ENCODE peak calls at places on chromosomes 4 and X, in nine cellular contexts. Q is AG08396; G is cardiac fibroblast; X is HS-27A; I is CD4-positive, alpha-beta T cell; J is stimulated activated CD4-positive, alpha-beta T cell treated with anti-CD3 and anti-CD28 coated beads, TNF-alpha, amount 100 ng/mL, for 4 hours; R is aorta; T is OCI-LY7; C is AG09309. W is an unnamed sample.

GRCh38 chr4:43047044-43047443 is 154.5 kb downstream of the GRXCR1 start:
- DNase-seq in R (no peak), T (no peak), Q (no peak), G (no peak), C (no peak), X (no peak), I (no peak), J (no peak), W (no peak)

GRCh38 chrX:5586726-5587125 is 641.9 kb downstream of the NLGN4X start:
- DNase-seq in I (no peak), R (no peak), C (no peak), X (no peak), J (no peak), T (no peak), G (no peak), Q (no peak), W (no peak)

GRCh38 chr4:87525636-87526035 is 3.5 kb downstream of the SPARCL1 start:
- DNase-seq in J (no peak), C (no peak), T (no peak), I (no peak), X (no peak), G (peak), R (no peak), Q (no peak), W (no peak)

GRCh38 chr4:28075557-28075956 is 1214.9 kb downstream of the STIM2 start:
- DNase-seq in Q (no peak), J (no peak), X (no peak), G (no peak), I (no peak), R (no peak), T (no peak), C (peak), W (no peak)

GRCh38 chrX:130688360-130688759 is 214.6 kb downstream of the ENOX2 start:
- DNase-seq in Q (no peak), I (no peak), J (no peak), R (no peak), X (no peak), C (no peak), G (no peak), T (no peak), W (no peak)

GRCh38 chrX:112078606-112079005 is 4.0 kb downstream of the TRPC5 start:
- DNase-seq in Q (no peak), J (no peak), X (no peak), G (no peak), I (no peak), C (no peak), T (no peak), R (no peak), W (no peak)

GRCh38 chr4:168637872-168638756 is 141.3 kb downstream of the PALLD start:
- DNase-seq in C (no peak), G (peak), X (no peak), R (no peak), Q (peak), J (no peak), T (no peak), I (no peak), W (no peak)

GRCh38 chr4:177356191-177356590 is 46.5 kb downstream of the NEIL3 start:
- DNase-seq in Q (no peak), G (no peak), X (no peak), R (no peak), J (no peak), C (no peak), I (no peak), T (no peak), W (no peak)

GRCh38 chr4:143421609-143422008 is 84.9 kb downstream of the GAB1 start:
- DNase-seq in T (no peak), R (no peak), I (no peak), G (no peak), X (no peak), Q (no peak), C (no peak), J (no peak), W (no peak)

GRCh38 chrX:97252111-97252510 is 368.4 kb downstream of the RPA4 start:
- DNase-seq in J (no peak), R (no peak), X (no peak), Q (no peak), I (no peak), T (no peak), G (no peak), C (no peak), W (no peak)

GRCh38 chr4:98648602-98649001 is 9.8 kb downstream of the TSPAN5 start:
- DNase-seq in J (no peak), Q (no peak), R (no peak), I (no peak), X (no peak), G (peak), C (no peak), T (no peak), W (no peak)

GRCh38 chr4:19748470-19748869 is 503.2 kb upstream of the SLIT2 start:
- DNase-seq in J (no peak), C (peak), T (no peak), Q (peak), G (peak), X (no peak), R (no peak), I (no peak), W (no peak)

GRCh38 chrX:3585719-3586118 is 127.7 kb downstream of the PRKX start:
- DNase-seq in T (no peak), I (no peak), X (no peak), R (no peak), J (no peak), G (no peak), C (no peak), Q (no peak), W (no peak)

GRCh38 chrX:34426334-34426733 is 230.8 kb downstream of the TMEM47 start:
- DNase-seq in G (peak), R (no peak), C (no peak), T (no peak), X (no peak), J (no peak), I (no peak), Q (no peak), W (no peak)

GRCh38 chr4:5933996-5934831 is 41.3 kb upstream of the CRMP1 start:
- DNase-seq in I (no peak), R (no peak), T (no peak), C (no peak), Q (no peak), G (no peak), X (no peak), J (no peak), W (no peak)

GRCh38 chrX:149871940-149872339 is 9.0 kb upstream of the MAGEA8 start:
- DNase-seq in T (peak), J (peak), G (peak), X (no peak), R (no peak), C (no peak), Q (no peak), I (peak), W (no peak)

GRCh38 chrX:71976753-71977152 is 66.1 kb downstream of the NHSL2 start:
- DNase-seq in I (no peak), C (no peak), Q (no peak), X (no peak), G (peak), R (no peak), J (no peak), T (no peak), W (no peak)

GRCh38 chr4:159319027-159319426 is 216.1 kb downstream of the RAPGEF2 start:
- DNase-seq in T (no peak), I (no peak), R (no peak), J (no peak), C (no peak), G (no peak), Q (no peak), X (no peak), W (no peak)

GRCh38 chr4:162497564-162498167 is 333.9 kb upstream of the FSTL5 start:
- DNase-seq in J (no peak), G (peak), X (no peak), T (peak), I (no peak), Q (peak), R (no peak), C (peak), W (no peak)

GRCh38 chr4:124806403-124806802 is 93.9 kb upstream of the ANKRD50 start:
- DNase-seq in I (no peak), R (no peak), Q (no peak), G (no peak), J (no peak), C (no peak), X (no peak), T (no peak), W (peak)

GRCh38 chr4:106418444-106418843 is 49.9 kb upstream of the GIMD1 start:
- DNase-seq in C (no peak), I (no peak), G (no peak), T (no peak), Q (no peak), X (no peak), R (no peak), J (no peak), W (no peak)

GRCh38 chrX:45479196-45479834 is 278.6 kb upstream of the DIPK2B start:
- DNase-seq in G (peak), R (no peak), J (no peak), I (no peak), X (peak), C (peak), Q (peak), T (no peak), W (peak)

GRCh38 chrX:48540015-48540350 is 469 bp downstream of the TBC1D25 start:
- DNase-seq in J (peak), X (no peak), T (no peak), R (no peak), Q (peak), G (peak), I (peak), C (no peak), W (no peak)

GRCh38 chr4:121054373-121054772 is 18.0 kb downstream of the NDNF start:
- DNase-seq in T (no peak), C (no peak), Q (no peak), R (no peak), G (no peak), J (no peak), X (no peak), I (no peak), W (no peak)

GRCh38 chrX:16917120-16917519 is 29.3 kb upstream of the REPS2 start:
- DNase-seq in Q (no peak), G (no peak), R (no peak), X (no peak), C (no peak), J (no peak), I (no peak), T (no peak), W (no peak)

GRCh38 chr4:79983431-79983830 is 89.6 kb downstream of the ANTXR2 start:
- DNase-seq in C (no peak), X (no peak), G (no peak), I (no peak), R (no peak), J (no peak), T (no peak), Q (no peak), W (no peak)

GRCh38 chr4:140567722-140568121 is 1.0 kb downstream of the UCP1 start:
- DNase-seq in G (peak), T (no peak), R (no peak), C (no peak), I (no peak), X (no peak), J (no peak), Q (no peak), W (no peak)

GRCh38 chr4:158051401-158052235 is 121.2 kb downstream of the GASK1B start:
- DNase-seq in I (no peak), G (peak), Q (peak), C (peak), J (no peak), R (no peak), X (peak), T (no peak), W (peak)

GRCh38 chrX:20514358-20514757 is 247.6 kb upstream of the RPS6KA3 start:
- DNase-seq in T (no peak), J (no peak), G (peak), Q (peak), C (peak), I (no peak), X (no peak), R (no peak), W (peak)

GRCh38 chrX:1558761-1559468 is 21.9 kb upstream of the P2RY8 start:
- DNase-seq in G (no peak), J (no peak), Q (no peak), R (no peak), I (no peak), X (no peak), C (no peak), T (no peak), W (no peak)

GRCh38 chr4:126779001-126779400 is 853.8 kb upstream of the INTU start:
- DNase-seq in J (no peak), T (no peak), C (no peak), R (no peak), I (no peak), Q (no peak), G (no peak), X (no peak), W (no peak)

GRCh38 chr4:24521544-24521943 is 62.8 kb downstream of the DHX15 start:
- DNase-seq in J (no peak), X (no peak), R (no peak), I (no peak), T (no peak), G (no peak), Q (no peak), C (no peak), W (no peak)

GRCh38 chr4:104967034-104967401 is 179.7 kb upstream of the TET2 start:
- DNase-seq in X (no peak), T (no peak), Q (no peak), R (no peak), G (no peak), C (no peak), I (no peak), J (no peak), W (no peak)

GRCh38 chr4:122764071-122764807 is 31.7 kb downstream of the BBS12 start:
- DNase-seq in G (peak), I (no peak), J (no peak), T (no peak), R (no peak), X (no peak), C (no peak), Q (no peak), W (peak)

GRCh38 chr4:140222175-140222574 is 68.2 kb upstream of the MAML3 start:
- DNase-seq in Q (no peak), G (no peak), J (no peak), X (no peak), R (no peak), C (no peak), I (no peak), T (no peak), W (no peak)